ENCODE peak calls at places on chromosomes 5 and 9, in five cellular contexts. One of them, this sample, is unnamed.

GRCh38 chr9:108811944-108812343 is 43.8 kb downstream of the ACTL7B start:
- DNase-seq in activated CD4-positive, alpha-beta memory T cell treated with anti-CD3 and anti-CD28 coated beads, Interleukin-2, amount 10 ng/mL, durations not matched to agents 7 days and 5 days: no peak
- DNase-seq in memory B cell: no peak
- DNase-seq in T-helper 9 cell: no peak
- DNase-seq in cerebellum: no peak
- DNase-seq in this sample: no peak

GRCh38 chr5:137072376-137073174 is 426.6 kb downstream of the SPOCK1 start:
- DNase-seq in activated CD4-positive, alpha-beta memory T cell treated with anti-CD3 and anti-CD28 coated beads, Interleukin-2, amount 10 ng/mL, durations not matched to agents 7 days and 5 days: no peak
- DNase-seq in memory B cell: no peak
- DNase-seq in T-helper 9 cell: no peak
- DNase-seq in cerebellum: peak
- DNase-seq in this sample: no peak

GRCh38 chr5:150112211-150113046 is 26.1 kb upstream of the CSF1R start:
- DNase-seq in activated CD4-positive, alpha-beta memory T cell treated with anti-CD3 and anti-CD28 coated beads, Interleukin-2, amount 10 ng/mL, durations not matched to agents 7 days and 5 days: peak
- DNase-seq in memory B cell: no peak
- DNase-seq in T-helper 9 cell: no peak
- DNase-seq in cerebellum: no peak
- DNase-seq in this sample: no peak

GRCh38 chr9:111959468-111959941 is 62.9 kb downstream of the UGCG start:
- DNase-seq in activated CD4-positive, alpha-beta memory T cell treated with anti-CD3 and anti-CD28 coated beads, Interleukin-2, amount 10 ng/mL, durations not matched to agents 7 days and 5 days: no peak
- DNase-seq in memory B cell: no peak
- DNase-seq in T-helper 9 cell: no peak
- DNase-seq in cerebellum: no peak
- DNase-seq in this sample: no peak

GRCh38 chr5:87400305-87400899 is 12.3 kb downstream of the CCNH start:
- DNase-seq in activated CD4-positive, alpha-beta memory T cell treated with anti-CD3 and anti-CD28 coated beads, Interleukin-2, amount 10 ng/mL, durations not matched to agents 7 days and 5 days: no peak
- DNase-seq in memory B cell: peak
- DNase-seq in T-helper 9 cell: no peak
- DNase-seq in cerebellum: peak
- DNase-seq in this sample: no peak

GRCh38 chr5:171494452-171495121 is 75.1 kb downstream of the FGF18 start:
- DNase-seq in activated CD4-positive, alpha-beta memory T cell treated with anti-CD3 and anti-CD28 coated beads, Interleukin-2, amount 10 ng/mL, durations not matched to agents 7 days and 5 days: no peak
- DNase-seq in memory B cell: no peak
- DNase-seq in T-helper 9 cell: no peak
- DNase-seq in cerebellum: peak
- DNase-seq in this sample: no peak

GRCh38 chr5:72817076-72817476 is 615 bp downstream of the TNPO1 start:
- DNase-seq in activated CD4-positive, alpha-beta memory T cell treated with anti-CD3 and anti-CD28 coated beads, Interleukin-2, amount 10 ng/mL, durations not matched to agents 7 days and 5 days: no peak
- DNase-seq in memory B cell: no peak
- DNase-seq in T-helper 9 cell: peak
- DNase-seq in cerebellum: peak
- DNase-seq in this sample: peak

GRCh38 chr5:119537704-119538103 is 85.4 kb downstream of the HSD17B4 start:
- DNase-seq in activated CD4-positive, alpha-beta memory T cell treated with anti-CD3 and anti-CD28 coated beads, Interleukin-2, amount 10 ng/mL, durations not matched to agents 7 days and 5 days: no peak
- DNase-seq in memory B cell: no peak
- DNase-seq in T-helper 9 cell: no peak
- DNase-seq in cerebellum: no peak
- DNase-seq in this sample: no peak

GRCh38 chr9:98634680-98635079 is 74.1 kb downstream of the GABBR2 start:
- DNase-seq in activated CD4-positive, alpha-beta memory T cell treated with anti-CD3 and anti-CD28 coated beads, Interleukin-2, amount 10 ng/mL, durations not matched to agents 7 days and 5 days: no peak
- DNase-seq in memory B cell: no peak
- DNase-seq in T-helper 9 cell: no peak
- DNase-seq in cerebellum: no peak
- DNase-seq in this sample: no peak

GRCh38 chr5:94376672-94377345 is 241.6 kb downstream of the KIAA0825 start:
- DNase-seq in activated CD4-positive, alpha-beta memory T cell treated with anti-CD3 and anti-CD28 coated beads, Interleukin-2, amount 10 ng/mL, durations not matched to agents 7 days and 5 days: no peak
- DNase-seq in memory B cell: no peak
- DNase-seq in T-helper 9 cell: no peak
- DNase-seq in cerebellum: no peak
- DNase-seq in this sample: no peak

GRCh38 chr5:141560141-141560540 is 58.7 kb downstream of the DIAPH1 start:
- DNase-seq in activated CD4-positive, alpha-beta memory T cell treated with anti-CD3 and anti-CD28 coated beads, Interleukin-2, amount 10 ng/mL, durations not matched to agents 7 days and 5 days: no peak
- DNase-seq in memory B cell: no peak
- DNase-seq in T-helper 9 cell: no peak
- DNase-seq in cerebellum: peak
- DNase-seq in this sample: no peak

GRCh38 chr5:141920771-141921170 is 2.9 kb upstream of the DELE1 start:
- DNase-seq in activated CD4-positive, alpha-beta memory T cell treated with anti-CD3 and anti-CD28 coated beads, Interleukin-2, amount 10 ng/mL, durations not matched to agents 7 days and 5 days: no peak
- DNase-seq in memory B cell: no peak
- DNase-seq in T-helper 9 cell: no peak
- DNase-seq in cerebellum: no peak
- DNase-seq in this sample: no peak